ENCODE peak calls at places on chromosome 9, in seven cellular contexts. L is AG09309, F is kidney, V is HCT116, A is spleen, O is choroid plexus epithelial cell, R is tibial nerve. X is an unnamed sample.

GRCh38 chr9:96176901-96177718 is 124.9 kb downstream of the HSD17B3 start:
- DNase-seq in L (no peak), F (no peak), V (no peak), A (no peak), O (no peak), R (no peak), X (no peak)

GRCh38 chr9:133759946-133760345 is 21.8 kb upstream of the SARDH start:
- DNase-seq in L (no peak), F (peak), V (no peak), A (peak), O (no peak), R (no peak), X (no peak)

GRCh38 chr9:108836771-108837170 is 19.0 kb downstream of the ACTL7B start:
- DNase-seq in L (no peak), F (no peak), V (no peak), A (no peak), O (no peak), R (no peak), X (peak)

GRCh38 chr9:134389659-134390058 is 63.4 kb downstream of the RXRA start:
- DNase-seq in L (no peak), F (no peak), V (no peak), A (no peak), O (no peak), R (no peak), X (no peak)

GRCh38 chr9:18923167-18923566 is 109.8 kb downstream of the SAXO1 start:
- DNase-seq in L (no peak), F (no peak), V (no peak), A (no peak), O (peak), R (no peak), X (no peak)

GRCh38 chr9:124312290-124313265 is 54.8 kb downstream of the NEK6 start:
- DNase-seq in L (no peak), F (no peak), V (no peak), A (no peak), O (no peak), R (no peak), X (no peak)

GRCh38 chr9:84997472-84997871 is 327.9 kb downstream of the NTRK2 start:
- DNase-seq in L (no peak), F (no peak), V (no peak), A (no peak), O (no peak), R (no peak), X (no peak)

GRCh38 chr9:77475641-77476473 is 172.3 kb downstream of the GNA14 start:
- DNase-seq in L (peak), F (no peak), V (no peak), A (no peak), O (peak), R (no peak), X (no peak)

GRCh38 chr9:134966270-134966669 is 48.6 kb upstream of the FCN1 start:
- DNase-seq in L (no peak), F (peak), V (no peak), A (peak), O (no peak), R (no peak), X (no peak)

GRCh38 chr9:78775889-78776288 is 479.0 kb downstream of the PSAT1 start:
- DNase-seq in L (no peak), F (no peak), V (no peak), A (no peak), O (peak), R (no peak), X (no peak)

GRCh38 chr9:95506438-95506691 is 10.4 kb downstream of the PTCH1 start:
- DNase-seq in L (no peak), F (no peak), V (no peak), A (no peak), O (peak), R (no peak), X (peak)

GRCh38 chr9:124254261-124254682 is 3.5 kb upstream of the NEK6 start:
- DNase-seq in L (no peak), F (no peak), V (no peak), A (peak), O (no peak), R (no peak), X (no peak)

GRCh38 chr9:101307524-101308213 is 77.1 kb downstream of the BAAT start:
- DNase-seq in L (no peak), F (no peak), V (no peak), A (no peak), O (no peak), R (no peak), X (peak)

GRCh38 chr9:94780516-94780950 is 54.0 kb downstream of the AOPEP start:
- DNase-seq in L (no peak), F (no peak), V (no peak), A (no peak), O (no peak), R (no peak), X (peak)

GRCh38 chr9:135328485-135329417 is 150.8 kb upstream of the PPP1R26 start:
- DNase-seq in L (no peak), F (no peak), V (no peak), A (no peak), O (no peak), R (no peak), X (no peak)

GRCh38 chr9:113359385-113359784 is 10.0 kb downstream of the BSPRY start:
- DNase-seq in L (no peak), F (no peak), V (no peak), A (no peak), O (no peak), R (no peak), X (no peak)

GRCh38 chr9:78316151-78316892 is 19.4 kb downstream of the PSAT1 start:
- DNase-seq in L (no peak), F (no peak), V (no peak), A (no peak), O (no peak), R (no peak), X (no peak)

GRCh38 chr9:108838017-108838416 is 17.8 kb downstream of the ACTL7B start:
- DNase-seq in L (no peak), F (no peak), V (no peak), A (no peak), O (peak), R (no peak), X (peak)

GRCh38 chr9:114285166-114285867 is 37.6 kb upstream of the ORM1 start:
- DNase-seq in L (no peak), F (peak), V (no peak), A (peak), O (peak), R (peak), X (peak)

GRCh38 chr9:18441245-18441644 is 32.7 kb upstream of the ADAMTSL1 start:
- DNase-seq in L (no peak), F (no peak), V (no peak), A (no peak), O (peak), R (no peak), X (no peak)

GRCh38 chr9:127910613-127911205 is 6.1 kb downstream of the ST6GALNAC4 start:
- DNase-seq in L (no peak), F (peak), V (no peak), A (no peak), O (peak), R (no peak), X (peak)

DNA sequence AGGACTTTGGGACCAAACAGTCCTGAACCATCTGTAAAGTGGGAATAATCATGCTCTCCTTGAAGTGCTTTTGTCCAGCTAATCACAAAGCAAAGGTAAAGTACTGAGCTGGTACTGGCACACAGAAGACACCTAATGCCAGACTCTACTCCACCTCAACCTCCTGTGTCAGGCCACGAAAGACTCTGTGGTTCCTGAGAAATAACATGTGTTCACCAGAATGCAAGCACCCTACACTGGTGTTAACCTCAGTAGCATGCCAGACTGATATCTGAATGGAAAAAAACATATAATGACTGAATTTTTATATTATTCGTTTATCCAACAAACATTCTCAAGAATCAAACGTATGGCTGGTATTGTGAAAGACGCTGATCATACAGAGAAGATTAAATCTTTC is 97.1 kb upstream of the IFNE start:
- DNase-seq in L (no peak), F (no peak), V (no peak), A (no peak), O (peak), R (no peak), X (no peak)
- H3K4me3 ChIP-seq in L (no peak), F (no peak), V (no peak), A (no peak), O (no peak), R (no peak), X (no peak)

GRCh38 chr9:137370865-137371520 is 52.0 kb downstream of the EXD3 start:
- DNase-seq in L (no peak), F (peak), V (no peak), A (peak), O (no peak), R (no peak), X (no peak)
- TF ChIP-seq CTCF in L (no peak), F (no peak), V (no peak), A (no peak), O (no peak), R (no peak), X (no peak)

DNA sequence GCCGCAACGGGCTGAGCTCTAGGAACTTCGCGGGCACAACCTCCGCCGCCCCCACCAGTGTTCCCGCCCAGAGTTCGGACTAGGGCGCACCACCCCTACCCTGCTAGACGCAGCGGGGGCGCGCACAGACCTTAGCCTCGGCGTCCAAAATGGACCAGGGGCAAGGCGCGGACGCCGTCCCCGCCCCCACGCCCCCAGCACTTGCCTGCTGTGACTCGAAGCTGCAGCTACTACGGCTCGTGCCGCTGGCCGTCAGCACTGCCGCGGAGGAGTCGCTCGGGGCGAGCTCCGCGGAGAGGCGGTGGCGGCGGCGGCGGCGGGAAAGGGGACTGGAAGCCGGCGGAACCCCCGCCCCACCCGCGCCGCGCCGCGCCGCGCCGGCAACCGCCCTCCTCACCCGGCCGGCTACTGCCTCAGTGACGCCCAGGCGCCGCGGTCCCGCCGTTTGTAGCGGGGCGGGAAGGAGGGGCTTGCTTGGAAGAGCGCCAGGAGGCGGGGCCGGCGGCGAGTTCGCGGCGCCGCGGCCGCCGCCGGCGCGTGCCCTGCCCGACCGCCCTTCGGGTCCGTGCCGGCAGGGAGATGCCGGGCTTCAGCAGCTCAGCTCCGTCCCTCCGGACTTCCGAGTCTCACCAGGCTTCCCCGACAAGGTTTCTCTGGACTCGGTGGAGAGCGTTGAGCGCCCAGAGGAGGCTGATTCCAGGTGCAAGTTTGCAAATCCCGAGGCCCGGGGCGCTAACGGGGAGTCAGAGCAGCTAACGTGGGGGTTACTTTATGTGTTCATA is 4.4 kb downstream of the ELAVL2 start:
- DNase-seq in L (no peak), F (peak), V (no peak), A (no peak), O (no peak), R (no peak), X (peak)
- H3K4me3 ChIP-seq in L (no peak), F (peak), V (no peak), A (peak), O (no peak), R (peak), X (peak)

GRCh38 chr9:75088646-75089368 is 493 bp downstream of the OSTF1 start:
- DNase-seq in L (no peak), F (peak), V (no peak), A (peak), O (peak), R (no peak), X (peak)
- TF ChIP-seq CTCF in L (peak), F (peak), V (peak), A (peak), O (peak), R (peak), X (peak)

DNA sequence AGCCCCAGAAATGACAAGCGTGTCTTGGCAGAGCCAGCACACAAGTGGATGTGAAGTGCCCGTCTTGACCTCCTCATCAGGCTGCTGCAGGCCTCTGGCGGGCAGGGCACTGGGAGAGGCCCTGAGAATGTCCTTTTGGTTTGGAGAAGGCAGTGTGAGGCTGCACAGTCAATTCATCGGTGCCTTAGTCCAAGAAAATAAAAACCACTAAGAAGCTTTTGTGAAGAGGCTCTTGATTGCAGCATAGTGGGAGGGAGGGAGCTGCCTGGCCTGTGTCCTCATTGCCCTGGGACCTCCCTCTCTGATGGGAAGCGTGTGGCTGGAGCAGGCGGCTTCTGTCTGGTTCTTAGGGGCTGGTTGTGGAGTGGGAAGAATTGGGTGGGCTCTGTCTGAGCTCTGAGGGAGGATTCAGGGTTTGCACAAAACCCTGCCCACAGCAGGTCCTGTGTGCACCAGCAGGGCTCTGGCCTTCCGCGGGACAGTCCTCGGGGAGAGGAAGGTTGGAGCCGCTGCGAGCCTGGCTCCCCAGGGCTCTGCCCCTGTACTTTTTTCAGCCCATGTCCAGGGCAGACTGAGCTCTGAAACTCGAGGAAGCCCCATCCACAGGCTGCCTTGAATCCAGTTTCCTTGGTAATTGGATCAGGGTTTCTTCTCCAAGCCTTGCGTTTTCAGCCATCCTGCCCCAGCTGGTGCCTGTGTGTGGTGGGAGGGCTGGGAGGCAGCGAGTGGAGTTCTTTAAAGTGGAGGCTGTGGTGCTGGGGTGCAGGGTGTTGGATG is 1.1 kb downstream of the HRCT1 start:
- DNase-seq in L (no peak), F (peak), V (no peak), A (no peak), O (peak), R (peak), X (peak)
- H3K4me3 ChIP-seq in L (peak), F (peak), V (peak), A (no peak), O (no peak), R (peak), X (no peak)

DNA sequence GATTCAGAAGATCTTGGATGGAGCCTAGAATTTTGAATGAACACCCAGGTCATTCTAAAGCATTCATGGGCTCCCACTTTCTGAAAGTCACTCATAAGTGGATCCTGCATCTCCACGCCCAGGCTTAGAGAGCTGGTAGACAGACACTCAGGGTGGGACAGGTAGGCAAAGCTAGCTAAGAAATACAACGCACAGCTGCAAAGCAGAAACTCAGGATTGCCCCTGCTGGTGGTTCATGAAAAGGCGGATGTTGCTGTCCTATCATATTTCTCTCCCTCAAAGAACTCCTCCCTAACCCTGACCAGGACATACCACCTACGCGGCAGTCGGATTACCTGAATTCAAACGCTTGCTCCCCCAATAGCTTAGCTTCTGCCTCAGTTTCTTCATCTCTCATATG is 226.5 kb downstream of the GLIS3 start:
- DNase-seq in L (no peak), F (no peak), V (peak), A (no peak), O (no peak), R (no peak), X (no peak)
- TF ChIP-seq CTCF in L (peak), F (peak), V (peak), A (no peak), O (peak), R (no peak), X (peak)

DNA sequence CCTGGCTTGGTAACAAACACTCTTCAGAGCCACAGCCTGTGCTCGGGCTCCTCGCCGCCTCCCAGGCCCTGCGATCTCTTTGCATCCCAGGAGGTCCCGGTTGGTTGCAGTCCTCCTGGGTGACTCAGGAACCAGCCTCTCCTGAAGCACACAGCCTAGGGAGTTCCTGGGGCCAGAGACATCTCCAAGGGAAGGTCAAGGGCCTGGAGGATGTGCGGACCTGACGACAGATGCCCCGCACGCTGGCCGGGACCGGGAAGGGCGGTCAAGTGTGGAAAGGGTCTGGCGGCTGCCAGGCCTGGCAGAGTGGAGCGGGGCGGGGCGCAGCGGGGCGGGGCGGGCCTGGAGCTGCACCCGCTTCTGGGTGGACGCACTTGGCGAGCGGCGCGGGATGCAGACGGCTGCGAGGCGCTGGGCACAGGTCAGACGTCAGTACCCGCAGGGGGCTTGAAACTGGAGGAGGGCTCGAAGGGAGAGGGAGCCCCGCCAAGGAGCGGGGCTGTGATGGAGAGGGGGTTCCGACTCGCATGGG is 45.0 kb upstream of the PRSS3 start:
- DNase-seq in L (no peak), F (no peak), V (no peak), A (no peak), O (peak), R (no peak), X (peak)
- H3K4me3 ChIP-seq in L (peak), F (no peak), V (peak), A (no peak), O (peak), R (peak), X (peak)

DNA sequence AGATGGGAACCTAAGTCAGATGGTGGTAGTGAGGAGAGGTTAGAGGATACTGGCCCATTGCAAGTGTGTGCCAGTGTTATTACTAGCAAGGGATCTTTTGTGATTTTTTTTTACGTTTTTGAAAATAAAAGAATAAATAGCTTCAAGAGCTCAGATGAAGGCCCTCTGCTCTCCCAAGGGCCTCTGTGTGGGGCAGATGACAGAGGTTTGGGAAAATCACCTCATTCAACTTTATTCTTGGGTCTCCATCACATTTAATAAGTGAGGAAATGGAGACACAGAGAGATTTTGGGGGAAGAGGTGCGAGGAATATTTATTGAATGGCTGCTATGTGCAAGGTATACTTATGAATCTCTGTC is 10.1 kb upstream of the TRAF1 start:
- DNase-seq in L (no peak), F (no peak), V (no peak), A (no peak), O (no peak), R (no peak), X (no peak)
- TF ChIP-seq CTCF in L (no peak), F (no peak), V (no peak), A (no peak), O (no peak), R (no peak), X (no peak)

GRCh38 chr9:1879501-1879900 is 135.6 kb upstream of the SMARCA2 start:
- DNase-seq in L (no peak), F (no peak), V (no peak), A (no peak), O (no peak), R (no peak), X (no peak)
- H3K4me3 ChIP-seq in L (no peak), F (no peak), V (no peak), A (no peak), O (no peak), R (no peak), X (no peak)